ENCODE peak calls at places on chromosomes 3 and 15, in four cellular contexts. One of them, this sample, is unnamed.

GRCh38 chr3:13484861-13485590 is 4.9 kb downstream of the HDAC11 start:
- DNase-seq in choroid plexus epithelial cell: peak
- DNase-seq in colonic mucosa: peak
- DNase-seq in foreskin fibroblast: peak
- DNase-seq in this sample: peak

GRCh38 chr3:53696401-53697172 is 149.6 kb downstream of the CHDH start:
- DNase-seq in choroid plexus epithelial cell: peak
- DNase-seq in colonic mucosa: no peak
- DNase-seq in foreskin fibroblast: no peak
- DNase-seq in this sample: no peak

GRCh38 chr15:29822100-29822684 is at the start of gene TJP1:
- DNase-seq in choroid plexus epithelial cell: peak
- DNase-seq in colonic mucosa: peak
- DNase-seq in foreskin fibroblast: peak
- DNase-seq in this sample: peak

GRCh38 chr3:161038725-161039124 is 66.4 kb downstream of the B3GALNT1 start:
- DNase-seq in choroid plexus epithelial cell: peak
- DNase-seq in colonic mucosa: no peak
- DNase-seq in foreskin fibroblast: no peak
- DNase-seq in this sample: no peak

GRCh38 chr15:41281236-41281635 is 50.2 kb downstream of the CHP1 start:
- DNase-seq in choroid plexus epithelial cell: peak
- DNase-seq in colonic mucosa: no peak
- DNase-seq in foreskin fibroblast: peak
- DNase-seq in this sample: peak

GRCh38 chr3:77526573-77526972 is 486.7 kb downstream of the ROBO2 start:
- DNase-seq in choroid plexus epithelial cell: no peak
- DNase-seq in colonic mucosa: no peak
- DNase-seq in foreskin fibroblast: no peak
- DNase-seq in this sample: peak

GRCh38 chr3:65746848-65747247 is 291.9 kb downstream of the MAGI1 start:
- DNase-seq in choroid plexus epithelial cell: no peak
- DNase-seq in colonic mucosa: no peak
- DNase-seq in foreskin fibroblast: no peak
- DNase-seq in this sample: no peak

GRCh38 chr3:115087512-115087911 is 59.6 kb downstream of the ZBTB20 start:
- DNase-seq in choroid plexus epithelial cell: no peak
- DNase-seq in colonic mucosa: no peak
- DNase-seq in foreskin fibroblast: no peak
- DNase-seq in this sample: no peak

GRCh38 chr3:47399016-47399415 is 18.2 kb downstream of the PTPN23 start:
- DNase-seq in choroid plexus epithelial cell: no peak
- DNase-seq in colonic mucosa: no peak
- DNase-seq in foreskin fibroblast: no peak
- DNase-seq in this sample: no peak

GRCh38 chr3:95511915-95512314 is 1302.5 kb upstream of the EPHA6 start:
- DNase-seq in choroid plexus epithelial cell: no peak
- DNase-seq in colonic mucosa: no peak
- DNase-seq in foreskin fibroblast: no peak
- DNase-seq in this sample: no peak

GRCh38 chr15:42608110-42608531 is 32.7 kb downstream of the STARD9 start:
- DNase-seq in choroid plexus epithelial cell: peak
- DNase-seq in colonic mucosa: no peak
- DNase-seq in foreskin fibroblast: no peak
- DNase-seq in this sample: no peak

GRCh38 chr15:69719527-69719926 is 266.9 kb downstream of the RPLP1 start:
- DNase-seq in choroid plexus epithelial cell: no peak
- DNase-seq in colonic mucosa: peak
- DNase-seq in foreskin fibroblast: no peak
- DNase-seq in this sample: no peak

GRCh38 chr3:170815340-170815739 is 54.7 kb downstream of the RPL22L1 start:
- DNase-seq in choroid plexus epithelial cell: peak
- DNase-seq in colonic mucosa: peak
- DNase-seq in foreskin fibroblast: no peak
- DNase-seq in this sample: peak

GRCh38 chr3:156465222-156465621 is 89.7 kb downstream of the SSR3 start:
- DNase-seq in choroid plexus epithelial cell: no peak
- DNase-seq in colonic mucosa: no peak
- DNase-seq in foreskin fibroblast: no peak
- DNase-seq in this sample: no peak

GRCh38 chr3:151421956-151422355 is 37.4 kb upstream of the P2RY12 start:
- DNase-seq in choroid plexus epithelial cell: no peak
- DNase-seq in colonic mucosa: no peak
- DNase-seq in foreskin fibroblast: no peak
- DNase-seq in this sample: no peak

GRCh38 chr3:194522579-194523046 is 35.8 kb upstream of the ATP13A3 start:
- DNase-seq in choroid plexus epithelial cell: peak
- DNase-seq in colonic mucosa: no peak
- DNase-seq in foreskin fibroblast: peak
- DNase-seq in this sample: peak

GRCh38 chr3:44045476-44046275 is 196.0 kb upstream of the TOPAZ1 start:
- DNase-seq in choroid plexus epithelial cell: peak
- DNase-seq in colonic mucosa: peak
- DNase-seq in foreskin fibroblast: no peak
- DNase-seq in this sample: no peak

GRCh38 chr15:95559875-95560394 is 770.6 kb upstream of the NR2F2 start:
- DNase-seq in choroid plexus epithelial cell: peak
- DNase-seq in colonic mucosa: no peak
- DNase-seq in foreskin fibroblast: peak
- DNase-seq in this sample: peak

GRCh38 chr15:101062471-101063171 is 143.5 kb downstream of the LRRK1 start:
- DNase-seq in choroid plexus epithelial cell: no peak
- DNase-seq in colonic mucosa: no peak
- DNase-seq in foreskin fibroblast: no peak
- DNase-seq in this sample: no peak

GRCh38 chr3:14481646-14482036 is 58.5 kb downstream of the GRIP2 start:
- DNase-seq in choroid plexus epithelial cell: no peak
- DNase-seq in colonic mucosa: no peak
- DNase-seq in foreskin fibroblast: no peak
- DNase-seq in this sample: no peak

GRCh38 chr3:45224824-45225464 is 1.1 kb downstream of the TMEM158 start:
- DNase-seq in choroid plexus epithelial cell: peak
- DNase-seq in colonic mucosa: peak
- DNase-seq in foreskin fibroblast: peak
- DNase-seq in this sample: no peak

GRCh38 chr3:132288357-132288756 is 28.9 kb upstream of the ACP3 start:
- DNase-seq in choroid plexus epithelial cell: peak
- DNase-seq in colonic mucosa: no peak
- DNase-seq in foreskin fibroblast: peak
- DNase-seq in this sample: peak

GRCh38 chr3:15300318-15301078 is 31.9 kb downstream of the SH3BP5 start:
- DNase-seq in choroid plexus epithelial cell: peak
- DNase-seq in colonic mucosa: no peak
- DNase-seq in foreskin fibroblast: peak
- DNase-seq in this sample: peak

GRCh38 chr15:77702211-77702957 is 69.7 kb upstream of the LINGO1 start:
- DNase-seq in choroid plexus epithelial cell: peak
- DNase-seq in colonic mucosa: peak
- DNase-seq in foreskin fibroblast: peak
- DNase-seq in this sample: peak

GRCh38 chr3:65946438-65946837 is 92.3 kb downstream of the MAGI1 start:
- DNase-seq in choroid plexus epithelial cell: peak
- DNase-seq in colonic mucosa: no peak
- DNase-seq in foreskin fibroblast: peak
- DNase-seq in this sample: peak

GRCh38 chr3:32009957-32010356 is 28.4 kb downstream of the ZNF860 start:
- DNase-seq in choroid plexus epithelial cell: no peak
- DNase-seq in colonic mucosa: no peak
- DNase-seq in foreskin fibroblast: no peak
- DNase-seq in this sample: no peak

DNA sequence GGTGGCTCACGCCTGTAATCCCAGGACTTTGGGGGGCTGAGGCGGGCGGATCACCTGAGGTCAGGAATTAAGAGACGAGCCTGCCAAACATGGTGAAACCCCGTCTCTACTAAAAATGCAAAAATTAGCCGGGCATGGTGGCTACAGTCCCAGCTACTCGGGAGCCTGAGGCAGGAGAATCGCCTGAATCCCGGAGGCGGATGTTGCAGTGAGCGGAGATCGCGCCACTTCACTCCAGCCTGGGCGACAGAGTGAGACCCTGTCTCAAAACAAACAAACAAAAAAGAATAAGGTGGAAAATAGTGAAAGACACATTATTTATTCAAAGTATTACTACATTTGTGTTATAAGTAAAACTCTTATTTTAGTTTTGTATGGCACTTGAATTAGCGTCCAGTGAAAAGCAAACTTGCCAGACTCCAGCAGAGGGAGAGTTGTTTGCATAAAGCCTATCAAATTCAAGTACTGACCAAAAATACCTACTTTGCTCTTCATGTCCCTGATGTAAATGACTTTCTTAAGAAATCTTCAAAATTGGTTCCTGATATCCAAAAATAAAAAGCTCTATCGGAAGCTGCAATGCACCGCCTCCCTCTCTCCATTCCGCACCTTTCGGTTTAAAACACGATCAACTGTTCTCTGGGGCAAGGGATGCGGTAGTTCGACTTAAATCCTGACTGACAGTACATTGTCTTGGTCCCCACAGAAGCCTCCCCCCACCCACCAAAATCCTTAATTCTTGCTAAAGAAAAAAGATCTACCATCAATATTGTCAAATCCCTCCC is 1.2 kb downstream of the TRPM7 start:
- DNase-seq in choroid plexus epithelial cell: peak
- DNase-seq in colonic mucosa: no peak
- DNase-seq in foreskin fibroblast: peak
- DNase-seq in this sample: no peak
- TF ChIP-seq CTCF in choroid plexus epithelial cell: peak
- TF ChIP-seq CTCF in colonic mucosa: no peak
- TF ChIP-seq CTCF in foreskin fibroblast: no peak
- TF ChIP-seq CTCF in this sample: no peak

GRCh38 chr3:189569473-189569872 is 61.7 kb upstream of the TP63 start:
- DNase-seq in choroid plexus epithelial cell: no peak
- DNase-seq in colonic mucosa: no peak
- DNase-seq in foreskin fibroblast: no peak
- DNase-seq in this sample: no peak

GRCh38 chr3:189567322-189567721 is 63.9 kb upstream of the TP63 start:
- DNase-seq in choroid plexus epithelial cell: no peak
- DNase-seq in colonic mucosa: no peak
- DNase-seq in foreskin fibroblast: no peak
- DNase-seq in this sample: no peak

GRCh38 chr3:189566550-189566949 is 64.6 kb upstream of the TP63 start:
- DNase-seq in choroid plexus epithelial cell: no peak
- DNase-seq in colonic mucosa: no peak
- DNase-seq in foreskin fibroblast: no peak
- DNase-seq in this sample: no peak

GRCh38 chr3:189568931-189569330 is 62.3 kb upstream of the TP63 start:
- DNase-seq in choroid plexus epithelial cell: no peak
- DNase-seq in colonic mucosa: no peak
- DNase-seq in foreskin fibroblast: no peak
- DNase-seq in this sample: no peak

GRCh38 chr3:189567772-189568420 is 63.3 kb upstream of the TP63 start:
- DNase-seq in choroid plexus epithelial cell: no peak
- DNase-seq in colonic mucosa: no peak
- DNase-seq in foreskin fibroblast: no peak
- DNase-seq in this sample: no peak
- H3K4me3 ChIP-seq in choroid plexus epithelial cell: no peak
- H3K4me3 ChIP-seq in colonic mucosa: no peak
- H3K4me3 ChIP-seq in foreskin fibroblast: no peak
- H3K4me3 ChIP-seq in this sample: no peak

DNA sequence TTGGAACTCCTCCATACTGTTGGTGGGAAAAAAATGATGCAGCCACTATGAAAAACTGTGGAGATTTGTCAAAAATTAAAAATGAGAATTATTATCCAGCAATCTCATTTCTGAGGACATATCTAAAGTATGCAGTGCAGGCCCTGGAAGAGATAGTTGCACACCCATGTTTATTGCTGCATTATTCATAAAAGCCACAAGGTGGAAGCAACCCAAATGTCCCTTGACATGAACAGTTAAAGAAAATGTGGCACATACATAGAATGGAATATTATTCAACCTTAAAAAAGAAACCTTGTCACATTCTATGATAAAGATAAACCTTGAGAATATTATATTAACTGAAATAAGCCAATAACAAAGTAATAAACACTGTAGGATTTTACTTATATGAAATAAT is 80.9 kb upstream of the ARHGEF26 start:
- DNase-seq in choroid plexus epithelial cell: peak
- DNase-seq in colonic mucosa: no peak
- DNase-seq in foreskin fibroblast: peak
- DNase-seq in this sample: peak
- TF ChIP-seq CTCF in choroid plexus epithelial cell: peak
- TF ChIP-seq CTCF in colonic mucosa: peak
- TF ChIP-seq CTCF in foreskin fibroblast: peak
- TF ChIP-seq CTCF in this sample: peak

DNA sequence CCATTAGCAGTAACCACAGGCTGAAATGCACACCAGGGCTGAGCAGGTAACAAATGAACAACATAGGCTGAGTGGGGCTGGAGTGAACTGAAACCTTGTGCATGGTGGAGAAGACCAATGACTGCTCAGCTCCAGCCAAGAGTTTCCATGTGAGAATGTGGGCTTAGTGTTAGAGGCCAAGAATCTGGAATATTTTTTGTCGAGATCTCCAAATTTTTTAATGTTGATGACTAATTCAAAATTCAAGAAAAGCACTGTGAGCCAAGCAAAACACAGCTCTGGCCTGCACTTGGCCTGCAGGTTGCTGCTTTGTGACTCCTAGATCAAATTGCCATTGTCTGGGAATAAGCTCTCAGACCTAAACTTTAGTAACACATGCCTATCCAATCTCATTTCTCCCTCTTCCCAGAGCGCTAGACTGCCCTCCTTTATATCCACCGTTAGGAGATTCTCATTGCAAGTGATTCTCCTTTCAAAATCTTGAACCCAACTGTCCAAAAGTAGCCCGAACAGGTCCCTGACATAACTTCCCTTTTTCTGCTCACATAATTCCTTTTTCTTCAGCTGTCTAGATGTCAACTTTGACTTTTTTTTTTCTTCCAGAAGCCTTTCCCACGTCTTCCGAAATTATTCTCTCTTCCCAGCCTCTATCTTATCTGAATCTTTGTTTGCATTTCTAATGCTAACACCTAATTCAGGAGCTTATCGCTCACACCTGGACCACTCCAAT is 7.5 kb downstream of the SQOR start:
- DNase-seq in choroid plexus epithelial cell: peak
- DNase-seq in colonic mucosa: no peak
- DNase-seq in foreskin fibroblast: peak
- DNase-seq in this sample: peak
- H3K4me3 ChIP-seq in choroid plexus epithelial cell: no peak
- H3K4me3 ChIP-seq in colonic mucosa: no peak
- H3K4me3 ChIP-seq in foreskin fibroblast: peak
- H3K4me3 ChIP-seq in this sample: no peak

This sample was measured in bronchial epithelial cell.